ENCODE peak calls at places on chromosomes 2 and 18, in four cellular contexts. One of them, this sample, is unnamed.

GRCh38 chr2:184596819-184597411 is 1.4 kb upstream of the ZNF804A start:
- DNase-seq in dorsolateral prefrontal cortex: no peak
- DNase-seq in stomach: no peak
- DNase-seq in ovary: no peak
- DNase-seq in this sample: no peak

GRCh38 chr2:180728928-180729559 is 251.4 kb upstream of the UBE2E3 start:
- DNase-seq in dorsolateral prefrontal cortex: no peak
- DNase-seq in stomach: no peak
- DNase-seq in ovary: no peak
- DNase-seq in this sample: no peak

GRCh38 chr2:18959952-18960717 is 370.8 kb upstream of the NT5C1B start:
- DNase-seq in ovary: no peak
- DNase-seq in stomach: no peak
- DNase-seq in dorsolateral prefrontal cortex: no peak
- DNase-seq in this sample: no peak

GRCh38 chr2:70475266-70475665 is 78.4 kb downstream of the TGFA start:
- DNase-seq in dorsolateral prefrontal cortex: no peak
- DNase-seq in stomach: no peak
- DNase-seq in ovary: no peak
- DNase-seq in this sample: no peak

GRCh38 chr2:189254268-189254883 is 74.8 kb upstream of the COL5A2 start:
- DNase-seq in stomach: no peak
- DNase-seq in ovary: peak
- DNase-seq in dorsolateral prefrontal cortex: peak
- DNase-seq in this sample: no peak

GRCh38 chr2:12493031-12493513 is 223.7 kb upstream of the TRIB2 start:
- DNase-seq in ovary: peak
- DNase-seq in stomach: no peak
- DNase-seq in dorsolateral prefrontal cortex: no peak
- DNase-seq in this sample: no peak

GRCh38 chr2:177984739-177985138 is 87.8 kb downstream of the PDE11A start:
- DNase-seq in dorsolateral prefrontal cortex: no peak
- DNase-seq in stomach: no peak
- DNase-seq in ovary: no peak
- DNase-seq in this sample: no peak

GRCh38 chr2:46273919-46274318 is 23.3 kb upstream of the EPAS1 start:
- DNase-seq in dorsolateral prefrontal cortex: no peak
- DNase-seq in ovary: no peak
- DNase-seq in stomach: no peak
- DNase-seq in this sample: no peak

GRCh38 chr2:168930242-168930641 is 29.2 kb downstream of the G6PC2 start:
- DNase-seq in ovary: no peak
- DNase-seq in stomach: no peak
- DNase-seq in dorsolateral prefrontal cortex: no peak
- DNase-seq in this sample: no peak

GRCh38 chr18:2197945-2198344 is 373.4 kb downstream of the METTL4 start:
- DNase-seq in stomach: no peak
- DNase-seq in ovary: no peak
- DNase-seq in dorsolateral prefrontal cortex: no peak
- DNase-seq in this sample: no peak

GRCh38 chr2:226661789-226662545 is 137.7 kb downstream of the IRS1 start:
- DNase-seq in dorsolateral prefrontal cortex: no peak
- DNase-seq in stomach: no peak
- DNase-seq in ovary: no peak
- DNase-seq in this sample: no peak

GRCh38 chr18:58754544-58755068 is 83.3 kb downstream of the MALT1 start:
- DNase-seq in dorsolateral prefrontal cortex: peak
- DNase-seq in stomach: no peak
- DNase-seq in ovary: no peak
- DNase-seq in this sample: no peak

GRCh38 chr2:138223321-138223720 is 259.0 kb downstream of the HNMT start:
- DNase-seq in stomach: no peak
- DNase-seq in ovary: no peak
- DNase-seq in dorsolateral prefrontal cortex: no peak
- DNase-seq in this sample: no peak

GRCh38 chr2:176128172-176129012 is 1.1 kb upstream of the HOXD8 start:
- DNase-seq in stomach: no peak
- DNase-seq in ovary: peak
- DNase-seq in dorsolateral prefrontal cortex: no peak
- DNase-seq in this sample: no peak

GRCh38 chr2:71702071-71702970 is 249.0 kb downstream of the DYSF start:
- DNase-seq in ovary: no peak
- DNase-seq in dorsolateral prefrontal cortex: peak
- DNase-seq in stomach: no peak
- DNase-seq in this sample: no peak

GRCh38 chr2:64456298-64456697 is 2.3 kb downstream of the LGALSL start:
- DNase-seq in dorsolateral prefrontal cortex: no peak
- DNase-seq in ovary: no peak
- DNase-seq in stomach: no peak
- DNase-seq in this sample: no peak

GRCh38 chr2:192195548-192196418 is 1.1 kb upstream of the TMEFF2 start:
- DNase-seq in dorsolateral prefrontal cortex: peak
- DNase-seq in stomach: peak
- DNase-seq in ovary: no peak
- DNase-seq in this sample: peak

GRCh38 chr2:64232266-64232665 is 88.0 kb upstream of the PELI1 start:
- DNase-seq in dorsolateral prefrontal cortex: no peak
- DNase-seq in ovary: no peak
- DNase-seq in stomach: no peak
- DNase-seq in this sample: no peak

GRCh38 chr2:86000131-86000937 is 105.4 kb downstream of the POLR1A start:
- DNase-seq in ovary: no peak
- DNase-seq in stomach: no peak
- DNase-seq in dorsolateral prefrontal cortex: no peak
- DNase-seq in this sample: no peak

GRCh38 chr18:2169656-2170055 is 401.6 kb downstream of the METTL4 start:
- DNase-seq in stomach: no peak
- DNase-seq in dorsolateral prefrontal cortex: no peak
- DNase-seq in ovary: no peak
- DNase-seq in this sample: no peak

GRCh38 chr2:172921538-172922236 is 154.0 kb upstream of the MAP3K20 start:
- DNase-seq in stomach: no peak
- DNase-seq in ovary: no peak
- DNase-seq in dorsolateral prefrontal cortex: no peak
- DNase-seq in this sample: no peak

GRCh38 chr2:38394041-38394440 is 17.0 kb upstream of the ATL2 start:
- DNase-seq in stomach: no peak
- DNase-seq in dorsolateral prefrontal cortex: no peak
- DNase-seq in ovary: no peak
- DNase-seq in this sample: no peak

GRCh38 chr2:234422895-234423505 is 73.9 kb downstream of the ARL4C start:
- DNase-seq in ovary: no peak
- DNase-seq in stomach: no peak
- DNase-seq in dorsolateral prefrontal cortex: no peak
- DNase-seq in this sample: no peak

GRCh38 chr2:209495855-209496585 is 72.2 kb downstream of the MAP2 start:
- DNase-seq in dorsolateral prefrontal cortex: no peak
- DNase-seq in stomach: peak
- DNase-seq in ovary: no peak
- DNase-seq in this sample: no peak

GRCh38 chr18:11309172-11309571 is 159.8 kb upstream of the PIEZO2 start:
- DNase-seq in dorsolateral prefrontal cortex: no peak
- DNase-seq in ovary: no peak
- DNase-seq in stomach: no peak
- DNase-seq in this sample: no peak

GRCh38 chr2:101205521-101205998 is 47.1 kb upstream of the CNOT11 start:
- DNase-seq in ovary: peak
- DNase-seq in dorsolateral prefrontal cortex: peak
- DNase-seq in stomach: peak
- DNase-seq in this sample: peak

GRCh38 chr18:77705301-77705700 is 455.7 kb downstream of the GALR1 start:
- DNase-seq in stomach: no peak
- DNase-seq in dorsolateral prefrontal cortex: no peak
- DNase-seq in ovary: no peak
- DNase-seq in this sample: no peak

GRCh38 chr2:190695739-190696138 is 46.9 kb downstream of the NAB1 start:
- DNase-seq in stomach: no peak
- DNase-seq in dorsolateral prefrontal cortex: no peak
- DNase-seq in ovary: no peak
- DNase-seq in this sample: no peak

GRCh38 chr18:45730832-45731545 is 7.0 kb downstream of the SLC14A1 start:
- DNase-seq in dorsolateral prefrontal cortex: no peak
- DNase-seq in ovary: no peak
- DNase-seq in stomach: no peak
- DNase-seq in this sample: no peak

GRCh38 chr2:9556121-9556869 is 665 bp upstream of the ADAM17 start:
- DNase-seq in dorsolateral prefrontal cortex: no peak
- DNase-seq in ovary: no peak
- DNase-seq in stomach: no peak
- DNase-seq in this sample: no peak

DNA sequence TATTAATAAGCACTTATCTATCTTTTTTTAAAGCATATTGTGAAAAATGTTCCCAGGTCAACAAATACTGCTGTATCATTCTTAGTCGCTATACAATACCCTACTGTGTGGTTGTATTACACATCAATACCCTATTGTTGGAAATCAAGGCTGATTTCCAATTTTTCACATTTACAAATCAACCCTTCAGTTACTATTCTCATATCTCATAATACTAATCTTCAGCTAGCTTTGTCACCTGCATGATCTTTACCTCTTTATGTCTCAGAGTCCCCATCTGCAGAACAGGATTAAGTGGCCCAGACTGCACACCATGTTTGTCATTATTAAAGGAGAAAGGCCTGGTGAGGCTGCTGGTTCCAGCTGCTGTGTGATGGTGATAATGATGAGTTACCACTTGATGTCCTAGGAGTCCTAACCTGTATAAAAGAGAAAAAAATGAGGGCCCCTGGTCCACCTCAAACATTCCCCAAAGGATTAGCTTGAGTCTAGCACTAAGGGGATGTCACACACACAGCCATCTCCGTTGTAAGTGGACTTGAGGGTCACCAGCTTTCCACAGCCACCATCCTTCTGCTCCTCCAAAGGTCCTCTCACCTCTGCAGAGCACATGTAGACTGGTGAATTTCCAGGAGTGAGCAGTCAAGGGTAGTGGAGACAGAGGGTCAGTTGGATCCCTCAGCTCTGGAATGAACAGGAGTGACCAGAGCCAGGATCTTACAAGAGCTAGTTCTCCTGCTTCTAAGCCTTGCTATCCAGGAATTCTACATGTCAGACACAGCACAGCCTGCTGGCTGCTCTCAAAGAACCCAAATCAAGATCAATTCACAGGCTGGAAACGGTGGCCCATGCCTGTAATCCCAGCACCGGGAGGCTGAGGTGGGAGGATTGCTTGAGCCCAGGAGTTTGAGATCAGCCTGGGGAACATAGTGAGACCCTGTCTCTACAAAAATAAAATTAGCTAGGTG is 36.0 kb upstream of the BIN1 start:
- DNase-seq in dorsolateral prefrontal cortex: no peak
- DNase-seq in stomach: no peak
- DNase-seq in ovary: no peak
- DNase-seq in this sample: no peak
- TF ChIP-seq CTCF in dorsolateral prefrontal cortex: peak
- TF ChIP-seq CTCF in stomach: no peak
- TF ChIP-seq CTCF in ovary: no peak
- TF ChIP-seq CTCF in this sample: no peak

DNA sequence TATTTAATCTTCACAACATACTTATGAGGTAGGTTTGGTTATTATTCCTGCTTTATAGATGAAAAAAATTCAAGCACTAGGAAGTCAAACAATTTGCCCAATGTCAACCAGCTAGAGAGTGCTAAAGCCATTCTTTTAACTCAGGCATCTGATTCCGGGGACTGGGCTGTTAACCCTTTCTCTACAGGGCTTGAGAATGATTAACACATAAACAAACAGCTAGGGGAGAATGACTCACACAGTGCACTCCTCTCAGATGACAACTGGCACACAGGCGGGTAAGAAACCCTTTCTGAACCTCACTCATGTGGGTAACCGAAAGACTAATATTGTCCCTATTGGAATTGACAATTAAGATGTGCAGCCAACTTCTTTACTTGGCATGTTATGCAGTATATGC is 86.3 kb upstream of the FSHR start:
- DNase-seq in dorsolateral prefrontal cortex: no peak
- DNase-seq in stomach: no peak
- DNase-seq in ovary: no peak
- DNase-seq in this sample: no peak
- TF ChIP-seq CTCF in dorsolateral prefrontal cortex: no peak
- TF ChIP-seq CTCF in stomach: no peak
- TF ChIP-seq CTCF in ovary: no peak
- TF ChIP-seq CTCF in this sample: no peak

GRCh38 chr2:231686192-231687100 is 21.9 kb upstream of the PTMA start:
- DNase-seq in ovary: no peak
- DNase-seq in dorsolateral prefrontal cortex: no peak
- DNase-seq in stomach: no peak
- DNase-seq in this sample: no peak

GRCh38 chr2:231683907-231684306 is 24.4 kb upstream of the PTMA start:
- DNase-seq in stomach: no peak
- DNase-seq in dorsolateral prefrontal cortex: no peak
- DNase-seq in ovary: no peak
- DNase-seq in this sample: no peak

GRCh38 chr2:231687133-231687852 is 21.0 kb upstream of the PTMA start:
- DNase-seq in stomach: peak
- DNase-seq in dorsolateral prefrontal cortex: peak
- DNase-seq in ovary: peak
- DNase-seq in this sample: peak

GRCh38 chr2:231684314-231685223 is 23.8 kb upstream of the PTMA start:
- DNase-seq in stomach: no peak
- DNase-seq in ovary: no peak
- DNase-seq in dorsolateral prefrontal cortex: peak
- DNase-seq in this sample: no peak

DNA sequence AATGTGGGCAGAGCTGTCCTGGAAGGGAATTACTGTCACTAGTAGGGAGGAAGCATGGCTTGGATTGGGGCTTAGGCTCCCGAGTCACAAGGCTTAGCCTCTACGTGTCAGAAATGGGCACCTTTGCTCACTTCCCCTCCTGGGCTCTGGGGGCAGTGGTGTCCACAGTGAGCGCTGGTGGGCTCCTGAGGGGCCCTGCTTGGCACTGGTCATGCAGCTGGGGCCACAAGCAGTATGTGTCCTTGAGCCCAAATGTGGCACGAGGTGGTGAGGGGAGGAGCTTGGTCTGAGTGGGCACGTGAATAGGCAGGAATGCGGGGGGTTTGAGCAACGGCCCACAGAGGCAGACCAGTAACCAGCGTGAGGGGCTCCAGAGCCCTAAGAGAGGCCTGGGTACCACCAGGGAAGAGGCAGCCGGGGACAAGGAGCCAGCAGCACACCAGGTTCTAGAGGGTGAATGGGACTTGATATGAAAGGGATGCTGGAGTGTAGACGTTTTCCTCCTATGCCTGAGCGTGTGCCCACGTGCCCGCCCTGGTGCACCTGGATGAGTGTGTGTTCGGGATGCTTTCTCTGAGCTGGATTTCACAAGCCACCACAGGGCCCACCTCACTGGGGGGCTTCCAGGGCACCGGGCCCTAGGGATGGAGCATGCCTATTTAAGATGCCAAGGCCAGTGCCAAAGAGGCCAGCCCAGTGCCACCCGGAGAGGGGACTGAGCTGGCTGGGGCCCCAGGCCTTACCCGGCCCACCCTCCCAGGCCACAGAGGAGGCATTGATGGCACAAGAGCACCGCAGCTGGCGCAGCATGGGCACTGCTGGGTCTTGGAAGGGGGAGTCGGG is 22.8 kb upstream of the PTMA start:
- DNase-seq in stomach: no peak
- DNase-seq in dorsolateral prefrontal cortex: peak
- DNase-seq in ovary: no peak
- DNase-seq in this sample: no peak
- TF ChIP-seq CTCF in stomach: no peak
- TF ChIP-seq CTCF in dorsolateral prefrontal cortex: no peak
- TF ChIP-seq CTCF in ovary: no peak
- TF ChIP-seq CTCF in this sample: peak

GRCh38 chr2:159438284-159438683 is 151.8 kb upstream of the WDSUB1 start:
- DNase-seq in stomach: no peak
- DNase-seq in dorsolateral prefrontal cortex: no peak
- DNase-seq in ovary: no peak
- DNase-seq in this sample: no peak
- TF ChIP-seq CTCF in stomach: no peak
- TF ChIP-seq CTCF in dorsolateral prefrontal cortex: no peak
- TF ChIP-seq CTCF in ovary: no peak
- TF ChIP-seq CTCF in this sample: no peak